ENCODE peak calls at places on chromosomes 13 and 19, in five cellular contexts. F is activated CD8-positive, alpha-beta memory T cell treated with anti-CD3 and anti-CD28 coated beads for 1 hour; D is fibroblast of lung; B is H1; R is HEK293T. H is an unnamed sample.

GRCh38 chr13:23455401-23456185 is 22.1 kb upstream of the SACS start:
- DNase-seq in F (no peak), B (no peak), D (peak; percentile 28), R (no peak), H (no peak)

GRCh38 chr13:41610426-41610825 is 153.1 kb downstream of the RGCC start:
- DNase-seq in B (no peak), F (no peak), D (peak; percentile 87), R (no peak), H (no peak)

GRCh38 chr13:42078113-42078769 is 29.8 kb downstream of the DGKH start:
- DNase-seq in F (no peak), D (no peak), B (no peak), R (no peak), H (no peak)

GRCh38 chr19:51398096-51398704 is 7.8 kb upstream of the C19orf84 start:
- DNase-seq in D (peak; percentile 29), B (no peak), R (peak; percentile 23), F (no peak), H (no peak)

GRCh38 chr19:32265991-32266390 is 79.4 kb upstream of the ZNF507 start:
- DNase-seq in B (no peak), F (no peak), D (no peak), R (no peak), H (no peak)

GRCh38 chr13:59047546-59047945 is 1116.2 kb downstream of the DIAPH3 start:
- DNase-seq in R (no peak), F (no peak), D (no peak), B (no peak), H (no peak)

GRCh38 chr19:7748756-7749155 is 1.4 kb upstream of the CD209 start:
- DNase-seq in R (no peak), D (no peak), B (peak; percentile 60), F (no peak), H (no peak)

GRCh38 chr19:6088677-6089063 is 21.6 kb downstream of the RFX2 start:
- DNase-seq in F (no peak), B (no peak), R (no peak), D (peak; percentile 65), H (no peak)

GRCh38 chr13:60944016-60944415 is 471.6 kb downstream of the PCDH20 start:
- DNase-seq in R (no peak), F (no peak), B (no peak), D (no peak), H (no peak)

GRCh38 chr13:114157869-114158495 is 21.1 kb upstream of the CFAP97D2 start:
- DNase-seq in B (no peak), D (no peak), F (no peak), R (no peak), H (no peak)

GRCh38 chr13:79448413-79448812 is 32.5 kb upstream of the NDFIP2 start:
- DNase-seq in F (no peak), B (no peak), R (no peak), D (no peak), H (no peak)

GRCh38 chr19:8702350-8702749 is 3.8 kb upstream of the ACTL9 start:
- DNase-seq in R (no peak), F (no peak), D (no peak), B (no peak), H (no peak)

GRCh38 chr13:103573446-103573845 is 507.2 kb upstream of the SLC10A2 start:
- DNase-seq in R (no peak), B (no peak), F (no peak), D (no peak), H (no peak)

GRCh38 chr13:57631607-57632275 is at the start of gene PCDH17:
- DNase-seq in B (peak; percentile 76), R (peak; percentile 19), F (no peak), D (peak; percentile 70), H (peak; percentile 80)

GRCh38 chr19:35355851-35356460 is 2.3 kb upstream of the FFAR3 start:
- DNase-seq in D (peak; percentile 54), B (peak; percentile 38), R (no peak), F (no peak), H (no peak)

GRCh38 chr19:39372047-39372802 is 18.7 kb downstream of the PAF1 start:
- DNase-seq in F (no peak), B (no peak), D (peak; percentile 96), R (no peak), H (no peak)

GRCh38 chr19:7505682-7506384 is 10.1 kb upstream of the ZNF358 start:
- DNase-seq in B (peak; percentile 81), R (peak; percentile 90), D (no peak), F (no peak), H (no peak)

GRCh38 chr19:11092181-11092538 is 2.9 kb downstream of the LDLR start:
- DNase-seq in B (no peak), F (no peak), D (peak; percentile 64), R (no peak), H (no peak)

GRCh38 chr13:45333973-45334922 is 6.7 kb downstream of the TPT1 start:
- DNase-seq in B (no peak), D (no peak), F (no peak), R (no peak), H (no peak)

GRCh38 chr19:13814550-13814949 is 19.3 kb downstream of the ZSWIM4 start:
- DNase-seq in D (no peak), B (no peak), F (no peak), R (no peak), H (no peak)

GRCh38 chr13:70237131-70237530 is 128.9 kb upstream of the KLHL1 start:
- DNase-seq in F (no peak), B (no peak), D (no peak), R (no peak), H (no peak)

GRCh38 chr13:108734676-108735075 is 105.3 kb downstream of the MYO16 start:
- DNase-seq in B (peak; percentile 47), R (no peak), D (no peak), F (no peak), H (peak; percentile 35)

GRCh38 chr19:15429825-15430467 is 11.2 kb upstream of the AKAP8L start:
- DNase-seq in R (no peak), D (no peak), B (no peak), F (no peak), H (no peak)

GRCh38 chr13:97515643-97516042 is 81.7 kb downstream of the RAP2A start:
- DNase-seq in D (no peak), R (no peak), F (no peak), B (no peak), H (no peak)

GRCh38 chr19:1156305-1156801 is 17.7 kb downstream of the SBNO2 start:
- DNase-seq in R (no peak), F (no peak), D (no peak), B (no peak), H (no peak)

GRCh38 chr13:109998808-109999528 is 212.6 kb upstream of the IRS2 start:
- DNase-seq in F (no peak), D (peak; percentile 63), R (no peak), B (no peak), H (no peak)

GRCh38 chr13:110915057-110915873 is at the start of gene ANKRD10:
- DNase-seq in B (peak; percentile 99), F (peak; percentile 76), D (peak; percentile 99), R (peak; percentile 83), H (peak; percentile 99)

GRCh38 chr19:43525836-43526771 is 897 bp downstream of the ETHE1 start:
- DNase-seq in F (no peak), D (no peak), B (peak; percentile 55), R (no peak), H (no peak)

GRCh38 chr13:69580255-69580654 is 527.4 kb upstream of the ATXN8OS start:
- DNase-seq in B (no peak), R (no peak), F (no peak), D (no peak), H (no peak)

GRCh38 chr19:51439021-51439465 is 19.2 kb downstream of the SIGLEC8 start:
- DNase-seq in B (no peak), D (peak; percentile 2), R (no peak), F (no peak), H (no peak)

GRCh38 chr19:30673336-30673735 is 301.2 kb downstream of the ZNF536 start:
- DNase-seq in B (no peak), D (no peak), R (no peak), F (no peak), H (no peak)

GRCh38 chr13:80599765-80600164 is 258.8 kb upstream of the SPRY2 start:
- DNase-seq in B (no peak), F (no peak), D (no peak), R (no peak), H (no peak)

GRCh38 chr19:13044160-13044853 is 49.0 kb downstream of the NFIX start:
- DNase-seq in D (no peak), F (peak; percentile 18), B (no peak), R (no peak), H (no peak)

GRCh38 chr13:67769063-67769986 is 539.2 kb upstream of the PCDH9 start:
- DNase-seq in F (no peak), D (no peak), R (no peak), B (no peak), H (no peak)

GRCh38 chr13:79943633-79944032 is 397.3 kb downstream of the SPRY2 start:
- DNase-seq in D (peak; percentile 39), B (no peak), R (no peak), F (no peak), H (no peak)

GRCh38 chr13:23567792-23568480 is 2.3 kb upstream of the TNFRSF19 start:
- DNase-seq in R (no peak), D (no peak), F (no peak), B (no peak), H (peak; percentile 85)

GRCh38 chr13:26623125-26623524 is 65.6 kb downstream of the WASF3 start:
- DNase-seq in R (no peak), B (no peak), F (no peak), D (no peak), H (no peak)

GRCh38 chr19:15418112-15418587 is 638 bp downstream of the AKAP8L start:
- DNase-seq in R (no peak), D (peak; percentile 36), F (no peak), B (no peak), H (no peak)

GRCh38 chr13:65339236-65339635 is 1890.9 kb downstream of the PCDH9 start:
- DNase-seq in R (no peak), B (no peak), F (no peak), D (peak; percentile 42), H (no peak)